ENCODE peak calls at places on chromosomes 12 and 14, in ten cellular contexts. N is esophagus muscularis mucosa, C is breast epithelium, S is transverse colon, Q is K562, A is GM12878, Y is prostate gland, R is HepG2, W is endothelial cell of umbilical vein, P is HCT116. J is an unnamed sample. For H3K4me1, the result is how much of the 10 kb centered on the place peaks cover.

GRCh38 chr12:115541891-115542361 is 735.6 kb downstream of the MED13L start:
- DNase-seq in N (no peak), C (no peak), S (no peak), Q (no peak), A (no peak), Y (peak), R (no peak), W (no peak), P (no peak), J (no peak)

GRCh38 chr12:122106891-122107660 is 28.5 kb downstream of the MLXIP start:
- DNase-seq in N (no peak), C (no peak), S (peak), Q (no peak), A (no peak), Y (no peak), R (no peak), W (no peak), P (no peak), J (peak)

GRCh38 chr12:18747960-18748359 is 10.0 kb downstream of the CAPZA3 start:
- DNase-seq in N (no peak), C (no peak), S (no peak), Q (no peak), A (no peak), Y (no peak), R (no peak), W (peak), P (no peak), J (no peak)

GRCh38 chr14:74932401-74932901 is 9.4 kb upstream of the RPS6KL1 start:
- DNase-seq in N (no peak), C (no peak), S (no peak), Q (no peak), A (no peak), Y (no peak), R (no peak), W (peak), P (no peak), J (no peak)

GRCh38 chr14:21612324-21612723 is 22.4 kb downstream of the OR10G2 start:
- DNase-seq in N (no peak), C (no peak), S (no peak), Q (no peak), A (peak), Y (no peak), R (no peak), W (no peak), P (no peak), J (no peak)

GRCh38 chr14:102799684-102800562 is 22.7 kb downstream of the TRAF3 start:
- DNase-seq in N (no peak), C (no peak), S (no peak), Q (no peak), A (no peak), Y (no peak), R (no peak), W (no peak), P (no peak), J (no peak)

GRCh38 chr12:115437061-115437567 is 753.1 kb upstream of the TBX3 start:
- DNase-seq in N (peak), C (no peak), S (no peak), Q (no peak), A (no peak), Y (no peak), R (peak), W (no peak), P (no peak), J (no peak)

GRCh38 chr12:102407776-102408486 is 72.4 kb downstream of the IGF1 start:
- DNase-seq in N (no peak), C (no peak), S (no peak), Q (no peak), A (no peak), Y (no peak), R (no peak), W (no peak), P (no peak), J (no peak)

GRCh38 chr12:91870872-91871707 is 274.6 kb downstream of the BTG1 start:
- DNase-seq in N (no peak), C (no peak), S (no peak), Q (no peak), A (no peak), Y (no peak), R (no peak), W (no peak), P (no peak), J (no peak)

GRCh38 chr14:22380511-22381455 is 208.2 kb downstream of the DAD1 start:
- DNase-seq in N (no peak), C (no peak), S (no peak), Q (no peak), A (no peak), Y (no peak), R (no peak), W (no peak), P (no peak), J (no peak)

GRCh38 chr12:46217686-46218508 is 50.9 kb downstream of the SLC38A1 start:
- DNase-seq in N (no peak), C (no peak), S (peak), Q (no peak), A (peak), Y (no peak), R (no peak), W (no peak), P (no peak), J (peak)

GRCh38 chr12:71958993-71959588 is 20.4 kb downstream of the TPH2 start:
- DNase-seq in N (no peak), C (no peak), S (no peak), Q (no peak), A (no peak), Y (no peak), R (no peak), W (no peak), P (no peak), J (no peak)

GRCh38 chr12:108729612-108730336 is 1.5 kb downstream of the CORO1C start:
- DNase-seq in N (no peak), C (no peak), S (no peak), Q (no peak), A (no peak), Y (no peak), R (peak), W (peak), P (no peak), J (no peak)

GRCh38 chr12:12505544-12506501 is 56.8 kb downstream of the DUSP16 start:
- DNase-seq in N (no peak), C (no peak), S (no peak), Q (peak), A (peak), Y (no peak), R (peak), W (peak), P (no peak), J (no peak)

GRCh38 chr12:90037740-90038139 is 329.1 kb upstream of the ATP2B1 start:
- DNase-seq in N (no peak), C (no peak), S (no peak), Q (no peak), A (no peak), Y (no peak), R (no peak), W (peak), P (no peak), J (no peak)

GRCh38 chr12:120047072-120047471 is 58.0 kb downstream of the BICDL1 start:
- DNase-seq in N (no peak), C (no peak), S (no peak), Q (no peak), A (no peak), Y (no peak), R (peak), W (no peak), P (no peak), J (no peak)

GRCh38 chr14:64612021-64612380 is 62.2 kb downstream of the PPP1R36 start:
- DNase-seq in N (no peak), C (no peak), S (no peak), Q (no peak), A (no peak), Y (no peak), R (no peak), W (peak), P (no peak), J (no peak)

GRCh38 chr12:28611115-28611435 is 420.8 kb downstream of the CCDC91 start:
- DNase-seq in N (no peak), C (no peak), S (no peak), Q (no peak), A (no peak), Y (no peak), R (no peak), W (peak), P (peak), J (no peak)

GRCh38 chr12:103673487-103673886 is 86.4 kb downstream of the STAB2 start:
- DNase-seq in N (no peak), C (no peak), S (no peak), Q (no peak), A (no peak), Y (no peak), R (no peak), W (no peak), P (no peak), J (no peak)

GRCh38 chr12:122051231-122051876 is 27.2 kb upstream of the MLXIP start:
- DNase-seq in N (no peak), C (no peak), S (no peak), Q (no peak), A (no peak), Y (no peak), R (peak), W (peak), P (no peak), J (no peak)

GRCh38 chr14:77804592-77804991 is 4.7 kb downstream of the ADCK1 start:
- DNase-seq in N (no peak), C (no peak), S (peak), Q (peak), A (no peak), Y (no peak), R (peak), W (peak), P (no peak), J (no peak)

GRCh38 chr12:14952295-14952995 is 9.0 kb downstream of the ARHGDIB start:
- DNase-seq in N (no peak), C (no peak), S (peak), Q (no peak), A (no peak), Y (no peak), R (peak), W (peak), P (peak), J (no peak)

GRCh38 chr12:39807043-39807442 is 187.4 kb upstream of the ABCD2 start:
- DNase-seq in N (no peak), C (no peak), S (no peak), Q (peak), A (no peak), Y (no peak), R (peak), W (peak), P (peak), J (no peak)

GRCh38 chr12:95739561-95740313 is 50.8 kb downstream of the NTN4 start:
- DNase-seq in N (no peak), C (peak), S (no peak), Q (no peak), A (no peak), Y (peak), R (no peak), W (no peak), P (no peak), J (no peak)

GRCh38 chr12:26416550-26416949 is 221.2 kb downstream of the SSPN start:
- DNase-seq in N (no peak), C (no peak), S (no peak), Q (no peak), A (no peak), Y (no peak), R (no peak), W (no peak), P (no peak), J (no peak)
- TF ChIP-seq POLR2AphosphoS5 in N (no peak), C (no peak), S (no peak), Q (no peak), A (no peak), Y (peak), R (no peak), W (no peak), P (no peak), J (no peak)

DNA sequence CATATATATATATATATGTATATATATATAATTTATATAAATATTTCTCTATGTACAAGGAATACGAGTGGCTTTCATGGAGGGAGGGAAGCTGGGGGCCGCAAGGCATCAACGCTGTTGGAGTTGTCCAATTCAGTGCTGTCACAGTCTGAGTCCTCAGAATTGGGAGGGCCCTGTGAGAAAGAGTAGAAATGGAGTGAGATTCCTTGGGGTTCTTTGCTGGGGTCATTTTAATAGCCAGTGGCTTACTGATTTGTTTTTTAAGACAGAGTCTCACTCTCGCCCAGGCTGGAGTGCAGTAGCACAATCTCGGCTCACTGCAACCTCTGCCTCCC is 18.2 kb downstream of the MAP3K12 start:
- DNase-seq in N (no peak), C (no peak), S (no peak), Q (no peak), A (no peak), Y (no peak), R (no peak), W (no peak), P (no peak), J (no peak)
- H3K4me1 ChIP-seq in N (half or more), C (under half), S (under half), Q (under half), A (under half), Y (under half), R (under half), W (under half), P (under half), J (half or more)

DNA sequence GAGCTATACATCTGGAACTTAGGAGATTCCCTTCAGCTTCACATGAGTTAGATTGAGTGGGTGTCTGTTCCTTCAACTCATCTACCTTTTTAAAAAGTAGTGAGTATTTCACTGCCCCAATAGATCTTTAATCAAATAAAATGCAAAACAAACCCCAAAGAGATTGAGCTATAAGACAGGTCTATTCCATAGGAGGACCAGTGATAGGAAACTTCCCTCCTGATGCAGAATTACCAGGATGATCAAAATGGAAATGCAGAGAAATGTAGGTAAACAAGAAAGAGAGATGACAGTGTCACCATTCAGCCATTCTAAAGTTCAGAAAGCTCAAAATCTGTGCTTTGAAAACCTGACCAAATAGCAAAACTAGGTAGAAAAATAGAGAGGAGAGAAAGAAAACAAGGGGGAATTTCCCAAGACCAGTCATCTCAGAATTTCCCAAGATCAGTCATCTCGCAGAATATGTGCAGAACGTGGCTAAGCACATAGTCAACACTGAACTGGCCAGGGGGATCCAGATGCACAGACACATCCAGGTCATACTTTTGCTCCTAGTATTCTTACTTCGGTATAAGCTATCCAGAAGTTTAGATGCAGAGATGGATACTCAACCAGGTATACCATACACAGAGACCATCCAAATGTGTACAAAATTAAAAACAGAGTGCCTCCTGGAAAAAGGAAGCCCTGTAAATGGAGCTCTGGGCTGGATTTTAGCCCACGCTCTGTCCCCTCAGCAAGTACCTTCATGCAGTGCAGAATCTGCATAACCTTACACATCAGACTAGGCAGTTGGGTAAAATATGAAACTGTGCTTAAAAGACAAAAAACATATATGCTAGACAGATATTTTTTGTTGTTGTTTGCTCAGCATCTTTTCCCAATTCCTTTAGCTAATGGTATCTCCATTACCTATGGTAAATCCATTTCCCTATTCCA is 27.4 kb downstream of the SLC41A2 start:
- DNase-seq in N (no peak), C (no peak), S (no peak), Q (no peak), A (peak), Y (no peak), R (peak), W (peak), P (no peak), J (no peak)
- TF ChIP-seq POLR2A in N (no peak), C (no peak), S (no peak), Q (no peak), A (no peak), Y (no peak), R (no peak), W (no peak), P (no peak), J (no peak)

GRCh38 chr12:85688837-85689236 is 147.4 kb downstream of the RASSF9 start:
- DNase-seq in N (no peak), C (no peak), S (no peak), Q (no peak), A (no peak), Y (no peak), R (no peak), W (peak), P (no peak), J (no peak)
- TF ChIP-seq POLR2AphosphoS5 in N (no peak), C (no peak), S (no peak), Q (no peak), A (no peak), Y (peak), R (no peak), W (no peak), P (no peak), J (peak)

GRCh38 chr12:2165021-2165420 is 112.2 kb downstream of the CACNA1C start:
- DNase-seq in N (no peak), C (no peak), S (no peak), Q (no peak), A (no peak), Y (no peak), R (no peak), W (no peak), P (no peak), J (no peak)

GRCh38 chr12:2167231-2167630 is 114.4 kb downstream of the CACNA1C start:
- DNase-seq in N (no peak), C (no peak), S (no peak), Q (no peak), A (no peak), Y (no peak), R (no peak), W (no peak), P (no peak), J (no peak)

GRCh38 chr12:2169489-2169888 is 116.7 kb downstream of the CACNA1C start:
- DNase-seq in N (no peak), C (no peak), S (no peak), Q (no peak), A (no peak), Y (no peak), R (peak), W (no peak), P (no peak), J (no peak)

GRCh38 chr12:2168808-2169207 is 116.0 kb downstream of the CACNA1C start:
- DNase-seq in N (no peak), C (no peak), S (peak), Q (no peak), A (no peak), Y (no peak), R (peak), W (no peak), P (peak), J (no peak)

GRCh38 chr12:2166696-2167095 is 113.9 kb downstream of the CACNA1C start:
- DNase-seq in N (no peak), C (no peak), S (no peak), Q (no peak), A (no peak), Y (no peak), R (no peak), W (no peak), P (no peak), J (no peak)
- H3K4me1 ChIP-seq in N (half or more), C (under half), S (under half), Q (under half), A (under half), Y (under half), R (half or more), W (under half), P (under half), J (under half)